ENCODE peak calls at places on chromosomes 3 and 15, in seven cellular contexts. S is tibial artery; K is upper lobe of left lung; Q is B cell; D is CD8-positive, alpha-beta T cell; R is mucosa of descending colon; C is omental fat pad. O is an unnamed sample.

GRCh38 chr3:134430174-134430573 is 55.6 kb downstream of the ANAPC13 start:
- DNase-seq in C (no peak), R (no peak), S (no peak), K (no peak), D (no peak), Q (no peak), O (no peak)

GRCh38 chr15:70036585-70037343 is 61.0 kb downstream of the TLE3 start:
- DNase-seq in C (no peak), D (no peak), K (no peak), Q (peak; percentile 71), S (peak; percentile 29), R (no peak), O (peak; percentile 66)

GRCh38 chr3:69558912-69559311 is 173.0 kb upstream of the FRMD4B start:
- DNase-seq in S (peak; percentile 73), K (no peak), Q (no peak), D (no peak), R (no peak), C (no peak), O (peak; percentile 97)

GRCh38 chr3:11120091-11120845 is 34.0 kb upstream of the HRH1 start:
- DNase-seq in K (peak; percentile 22), C (no peak), R (no peak), Q (no peak), S (peak; percentile 80), D (no peak), O (no peak)

GRCh38 chr3:94069242-94069813 is 6.5 kb downstream of the NSUN3 start:
- DNase-seq in Q (peak; percentile 13), S (no peak), D (no peak), K (no peak), C (no peak), R (no peak), O (peak; percentile 27)

GRCh38 chr15:43518073-43518761 is 809 bp downstream of the MAP1A start:
- DNase-seq in R (no peak), S (no peak), C (no peak), D (no peak), Q (peak; percentile 47), K (no peak), O (no peak)

GRCh38 chr15:64717130-64717529 is 58.3 kb downstream of the RBPMS2 start:
- DNase-seq in S (no peak), Q (no peak), R (no peak), C (no peak), K (no peak), D (no peak), O (no peak)

GRCh38 chr15:41892621-41893421 is 1.0 kb downstream of the SPTBN5 start:
- DNase-seq in D (peak; percentile 35), Q (peak; percentile 64), K (peak; percentile 78), S (no peak), R (peak; percentile 76), C (no peak), O (no peak)

GRCh38 chr3:74347563-74348268 is 266.7 kb downstream of the CNTN3 start:
- DNase-seq in S (no peak), K (no peak), D (no peak), Q (no peak), C (no peak), R (no peak), O (no peak)

GRCh38 chr3:79414821-79415220 is 353.0 kb downstream of the ROBO1 start:
- DNase-seq in Q (no peak), R (no peak), C (no peak), S (no peak), K (no peak), D (no peak), O (peak; percentile 3)

GRCh38 chr3:123099331-123100191 is 32.7 kb downstream of the PDIA5 start:
- DNase-seq in K (no peak), S (peak; percentile 39), Q (no peak), R (no peak), D (no peak), C (no peak), O (no peak)

GRCh38 chr3:165682734-165683133 is 154.5 kb downstream of the BCHE start:
- DNase-seq in Q (no peak), R (no peak), C (no peak), D (no peak), S (no peak), K (no peak), O (no peak)

GRCh38 chr3:127800508-127800907 is 21.8 kb downstream of the MGLL start:
- DNase-seq in C (no peak), R (no peak), Q (no peak), D (no peak), S (no peak), K (no peak), O (no peak)

GRCh38 chr3:9938966-9939365 is 5.3 kb downstream of the CRELD1 start:
- DNase-seq in D (no peak), S (no peak), Q (no peak), R (no peak), K (no peak), C (no peak), O (no peak)

GRCh38 chr3:128584412-128585020 is 66.1 kb downstream of the RPN1 start:
- DNase-seq in C (no peak), Q (peak; percentile 32), D (peak; percentile 40), R (peak; percentile 80), K (peak; percentile 84), S (peak; percentile 76), O (peak; percentile 85)

GRCh38 chr15:89406218-89406716 is 71.6 kb upstream of the POLG start:
- DNase-seq in S (no peak), R (no peak), K (peak; percentile 75), Q (no peak), D (no peak), C (no peak), O (no peak)

GRCh38 chr3:189744235-189744634 is 113.0 kb downstream of the TP63 start:
- DNase-seq in K (no peak), C (no peak), Q (peak; percentile 1), D (no peak), R (no peak), S (no peak), O (no peak)
- TF ChIP-seq CTCF in K (no peak), C (no peak), Q (no peak), D (no peak), R (no peak), S (no peak), O (no peak)

DNA sequence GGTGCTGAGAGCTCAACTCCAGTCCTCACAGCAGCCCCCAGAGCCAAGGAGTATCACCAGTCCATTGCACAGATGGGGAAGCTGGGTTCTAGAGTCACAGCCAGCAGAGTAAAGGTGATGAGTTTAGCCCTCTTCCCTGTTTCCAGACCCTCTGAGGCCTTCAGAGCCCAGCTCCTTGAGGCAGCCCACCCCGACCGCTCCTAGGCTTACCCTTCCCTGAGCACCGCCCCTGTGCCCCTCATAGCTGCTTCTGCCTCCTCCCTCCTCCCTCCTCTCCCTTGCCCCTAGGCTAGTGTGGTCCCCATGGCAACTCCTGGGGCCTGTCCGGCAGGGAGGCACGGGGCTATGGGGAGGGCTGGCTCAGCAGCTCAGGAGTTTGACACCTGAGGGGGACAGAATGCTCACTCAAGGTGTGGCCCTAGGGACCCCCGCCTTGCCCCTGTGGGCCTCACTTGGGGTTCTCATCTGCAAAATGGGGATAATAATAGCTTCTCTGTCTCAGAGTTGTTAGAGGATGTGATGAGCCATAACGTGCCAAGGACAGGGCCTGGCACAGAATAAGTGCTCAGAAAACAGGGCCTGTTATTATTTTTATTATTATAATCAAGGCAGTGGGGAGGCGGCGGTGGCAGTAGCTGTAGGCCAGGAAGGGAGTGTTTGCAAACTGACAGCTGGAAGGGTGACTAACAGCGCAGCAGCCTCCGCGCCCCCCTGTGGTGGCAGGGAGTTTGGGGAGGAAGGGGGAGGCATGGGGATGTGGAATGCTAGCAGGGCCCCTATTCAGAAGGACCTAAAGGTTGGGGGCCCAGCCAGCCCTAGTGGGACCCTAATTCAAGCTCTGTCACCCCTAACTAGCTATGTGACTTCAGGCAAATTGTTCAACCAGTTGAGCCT is 11.5 kb downstream of the CSK start:
- DNase-seq in K (peak; percentile 79), R (no peak), D (peak; percentile 82), C (no peak), S (no peak), Q (peak; percentile 73), O (peak; percentile 43)
- TF ChIP-seq CTCF in K (peak; percentile 54), R (no peak), D (peak; percentile 66), C (no peak), S (no peak), Q (peak; percentile 61), O (no peak)

GRCh38 chr3:53157974-53158580 is 2.9 kb upstream of the PRKCD start:
- DNase-seq in D (no peak), Q (no peak), R (no peak), S (no peak), K (no peak), C (no peak), O (no peak)

GRCh38 chr3:53160335-53160659 is 712 bp upstream of the PRKCD start:
- DNase-seq in Q (no peak), C (no peak), K (no peak), S (no peak), R (no peak), D (no peak), O (no peak)

GRCh38 chr3:53158700-53159414 is 2.2 kb upstream of the PRKCD start:
- DNase-seq in S (no peak), C (no peak), D (no peak), K (no peak), R (no peak), Q (no peak), O (no peak)

GRCh38 chr3:53160660-53161344 is at the start of gene PRKCD:
- DNase-seq in S (peak; percentile 95), D (peak; percentile 84), C (no peak), Q (peak; percentile 92), R (peak; percentile 91), K (peak; percentile 96), O (peak; percentile 90)

GRCh38 chr3:53159415-53160135 is 1.4 kb upstream of the PRKCD start:
- DNase-seq in Q (no peak), S (no peak), C (no peak), R (peak; percentile 85), K (no peak), D (no peak), O (no peak)
- TF ChIP-seq CTCF in Q (no peak), S (no peak), C (no peak), R (no peak), K (no peak), D (no peak), O (no peak)

DNA sequence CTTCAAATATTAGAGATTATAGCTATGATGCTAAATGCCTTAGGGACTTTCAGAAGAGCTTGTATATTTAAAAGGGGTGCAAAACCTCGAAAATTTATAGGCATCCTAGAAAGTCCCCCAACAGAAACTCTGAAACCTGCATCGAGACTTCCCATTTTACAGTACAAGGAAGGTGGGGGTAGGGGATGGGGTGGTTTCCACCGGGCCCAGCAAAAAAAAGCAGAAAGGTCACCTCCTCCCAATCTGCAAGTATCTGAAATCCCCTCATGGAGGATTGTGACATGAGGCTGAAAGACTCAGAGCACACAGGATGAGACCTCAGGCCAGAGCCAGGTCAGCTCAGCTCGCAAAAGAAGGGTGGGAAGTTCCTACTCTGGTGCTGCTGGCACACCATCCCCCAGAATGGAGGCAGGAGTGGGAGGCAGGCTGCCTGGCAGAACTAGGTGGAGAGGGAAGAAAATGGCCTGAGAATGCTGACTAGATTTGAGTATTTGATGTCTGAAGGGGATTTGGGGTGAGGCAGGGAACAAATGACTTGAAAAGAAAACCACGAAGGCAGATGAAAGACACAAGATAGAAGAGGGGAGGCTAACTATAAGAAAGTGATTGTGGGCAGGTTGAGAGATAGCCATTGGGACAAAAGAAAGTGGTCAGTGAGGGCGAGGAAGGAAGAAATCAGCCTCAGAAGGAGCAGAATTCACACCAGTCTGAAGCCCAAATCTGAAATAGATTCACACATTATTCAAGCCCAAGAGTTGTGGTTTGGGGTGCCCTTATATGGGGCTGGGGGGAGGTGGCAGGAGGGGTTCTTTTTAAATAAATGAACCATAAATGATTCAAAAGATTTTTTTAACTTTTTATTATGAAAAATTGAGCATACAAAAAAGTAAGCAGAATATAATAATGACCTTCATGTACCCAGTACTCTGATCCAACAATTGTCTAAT is 22.5 kb upstream of the TSC22D2 start:
- DNase-seq in S (no peak), R (no peak), C (no peak), D (peak; percentile 21), K (no peak), Q (peak; percentile 77), O (no peak)
- TF ChIP-seq CTCF in S (no peak), R (no peak), C (no peak), D (no peak), K (no peak), Q (no peak), O (no peak)